ENCODE peak calls at places on chromosomes 6 and 20, in nine cellular contexts. E, O, Q, F, Y, A, R, S and M are unnamed samples.

GRCh38 chr6:37994238-37994637 is 174.7 kb downstream of the ZFAND3 start:
- DNase-seq in E (no peak), Y (no peak), R (no peak), F (peak; percentile 14), S (no peak), Q (no peak), O (no peak), A (no peak), M (no peak)

GRCh38 chr20:18057106-18057993 is at the start of gene OVOL2:
- DNase-seq in F (peak; percentile 78), R (no peak), Y (no peak), Q (no peak), E (peak; percentile 58), S (peak; percentile 56), A (no peak), O (peak; percentile 71), M (peak; percentile 96)

GRCh38 chr6:2893276-2893675 is 9.8 kb downstream of the SERPINB9 start:
- DNase-seq in R (peak; percentile 60), E (no peak), S (no peak), Q (no peak), A (no peak), F (no peak), O (no peak), Y (no peak), M (no peak)

GRCh38 chr20:24811020-24811419 is 138.0 kb upstream of the CST7 start:
- DNase-seq in R (no peak), F (no peak), Q (no peak), S (no peak), A (no peak), E (no peak), O (no peak), Y (no peak), M (no peak)

GRCh38 chr20:51826372-51826771 is 24.1 kb upstream of the SALL4 start:
- DNase-seq in R (no peak), E (no peak), F (no peak), O (no peak), S (no peak), Q (no peak), Y (no peak), A (no peak), M (no peak)

GRCh38 chr6:70413829-70414494 is 654 bp downstream of the FAM135A start:
- DNase-seq in E (no peak), F (no peak), S (no peak), R (peak; percentile 48), O (no peak), Y (no peak), A (peak; percentile 28), Q (peak; percentile 9), M (peak; percentile 10)

GRCh38 chr6:35725721-35726438 is 11.0 kb upstream of the ARMC12 start:
- DNase-seq in O (no peak), Y (no peak), E (peak; percentile 91), R (peak; percentile 34), Q (no peak), F (no peak), S (peak; percentile 31), A (no peak), M (peak; percentile 84)

GRCh38 chr6:167225903-167226508 is 65.1 kb upstream of the UNC93A start:
- DNase-seq in F (no peak), O (no peak), E (no peak), S (no peak), Y (no peak), A (no peak), Q (no peak), R (no peak), M (no peak)